ENCODE peak calls at places on chromosomes 3 and 15, in nine cellular contexts. I is NCI-H1092 treated with DMSO at 0.1 percent for 48 hours; K is CD4-positive, alpha-beta T cell; L is NCI-H748 treated with DMSO at 0.1 percent for 48 hours; Q is heart left ventricle; N is left kidney; G is activated CD4-positive, alpha-beta memory T cell treated with anti-CD3 and anti-CD28 coated beads for 36 hours; Z is activated CD4-positive, alpha-beta T cell treated with anti-CD3 and anti-CD28 coated beads, Interleukin-2, amount 50 U/mL, for 1 hour; D is T-helper 9 cell. V is an unnamed sample.

GRCh38 chr3:195999896-196000295 is 82.0 kb downstream of the TFRC start:
- DNase-seq in N (peak), K (no peak), Q (no peak), D (no peak), L (no peak), I (no peak), G (no peak), Z (no peak), V (no peak)

GRCh38 chr3:111691293-111691909 is 96.3 kb upstream of the ZBED2 start:
- DNase-seq in G (no peak), D (no peak), K (no peak), Q (no peak), I (peak), Z (no peak), L (peak), N (peak), V (no peak)

GRCh38 chr3:133124511-133124910 is 86.3 kb downstream of the TMEM108 start:
- DNase-seq in K (no peak), N (peak), Z (no peak), I (peak), L (no peak), Q (no peak), G (no peak), D (no peak), V (no peak)

GRCh38 chr3:1138036-1138435 is 45.2 kb downstream of the CNTN6 start:
- DNase-seq in I (no peak), L (no peak), G (no peak), K (no peak), Z (no peak), Q (no peak), D (no peak), N (no peak), V (no peak)

GRCh38 chr15:68303134-68303533 is 25.6 kb downstream of the FEM1B start:
- DNase-seq in G (no peak), Z (no peak), K (no peak), L (no peak), N (no peak), I (no peak), D (no peak), Q (no peak), V (no peak)

GRCh38 chr15:101104186-101104585 is 147.7 kb downstream of the CHSY1 start:
- DNase-seq in Z (no peak), D (no peak), I (no peak), G (no peak), K (no peak), Q (no peak), N (no peak), L (no peak), V (no peak)

GRCh38 chr15:29805043-29805707 is 17.1 kb downstream of the TJP1 start:
- DNase-seq in N (peak), K (no peak), Z (no peak), G (no peak), L (no peak), Q (no peak), I (no peak), D (no peak), V (no peak)

GRCh38 chr3:184540777-184541681 is 20.6 kb upstream of the EPHB3 start:
- DNase-seq in Z (peak), G (peak), L (peak), Q (peak), K (peak), N (peak), I (peak), D (peak), V (peak)

GRCh38 chr3:14391033-14391432 is 11.4 kb upstream of the SLC6A6 start:
- DNase-seq in N (no peak), D (no peak), K (no peak), Q (no peak), Z (no peak), L (no peak), G (no peak), I (peak), V (no peak)

GRCh38 chr15:51030649-51031316 is 63.9 kb downstream of the TNFAIP8L3 start:
- DNase-seq in N (no peak), D (no peak), G (no peak), Q (no peak), Z (no peak), K (no peak), I (no peak), L (no peak), V (no peak)

GRCh38 chr3:174440350-174440716 is 418.8 kb upstream of the NAALADL2 start:
- DNase-seq in K (no peak), Z (no peak), I (peak), Q (peak), N (peak), G (no peak), L (peak), D (no peak), V (no peak)

GRCh38 chr3:160598865-160599264 is 33.5 kb upstream of the KPNA4 start:
- DNase-seq in I (no peak), D (no peak), Q (no peak), K (no peak), N (no peak), G (no peak), Z (no peak), L (no peak), V (no peak)

GRCh38 chr15:63187589-63188226 is 1.7 kb upstream of the RAB8B start:
- DNase-seq in L (no peak), Q (no peak), Z (no peak), I (no peak), D (no peak), N (peak), G (no peak), K (no peak), V (no peak)

GRCh38 chr15:44729394-44729913 is 6.9 kb upstream of the TRIM69 start:
- DNase-seq in Q (peak), N (no peak), Z (no peak), G (peak), K (peak), I (peak), D (no peak), L (peak), V (no peak)

GRCh38 chr3:179146911-179147570 is 1.1 kb upstream of the PIK3CA start:
- DNase-seq in Z (no peak), K (no peak), L (peak), G (peak), I (peak), Q (no peak), N (peak), D (no peak), V (peak)

GRCh38 chr3:13011369-13012227 is 61.6 kb downstream of the IQSEC1 start:
- DNase-seq in G (peak), N (peak), D (peak), I (peak), Z (peak), L (no peak), Q (no peak), K (peak), V (peak)

GRCh38 chr3:193680220-193680619 is 87.2 kb downstream of the OPA1 start:
- DNase-seq in N (peak), Q (no peak), K (no peak), Z (no peak), I (no peak), G (no peak), L (no peak), D (no peak), V (no peak)

GRCh38 chr3:17158941-17159682 is 274.4 kb downstream of the PLCL2 start:
- DNase-seq in G (peak), Q (peak), K (no peak), D (no peak), L (no peak), N (no peak), Z (no peak), I (no peak), V (no peak)

GRCh38 chr3:72818092-72818721 is 30.0 kb downstream of the SHQ1 start:
- DNase-seq in L (peak), N (peak), Q (no peak), D (no peak), I (peak), Z (no peak), K (no peak), G (no peak), V (no peak)

GRCh38 chr15:53739651-53740050 is 19.8 kb downstream of the WDR72 start:
- DNase-seq in L (no peak), N (peak), Z (no peak), Q (no peak), K (no peak), G (no peak), I (no peak), D (no peak), V (no peak)

GRCh38 chr15:31391687-31392671 is 65.3 kb downstream of the KLF13 start:
- DNase-seq in Q (peak), D (peak), N (peak), K (peak), L (peak), Z (peak), I (peak), G (peak), V (peak)

V was measured in naive B cell.